ENCODE peak calls at places on chromosomes 7 and 10, in six cellular contexts. One of them, this sample, is unnamed. For H3K36me3, the result is how much of the 10 kb centered on the place peaks cover.

GRCh38 chr10:110269641-110270318 is 34.9 kb downstream of the SMNDC1 start:
- DNase-seq in OCI-LY7: no peak
- DNase-seq in IMR-90: peak
- DNase-seq in stomach: peak
- DNase-seq in body of pancreas: peak
- DNase-seq in left ventricle myocardium inferior: no peak
- DNase-seq in this sample: no peak

GRCh38 chr7:131581241-131582157 is 25.1 kb upstream of the PODXL start:
- DNase-seq in stomach: peak
- DNase-seq in IMR-90: no peak
- DNase-seq in OCI-LY7: no peak
- DNase-seq in left ventricle myocardium inferior: peak
- DNase-seq in body of pancreas: peak
- DNase-seq in this sample: peak

GRCh38 chr7:7969306-7970112 is 913 bp downstream of the GLCCI1 start:
- DNase-seq in stomach: peak
- DNase-seq in IMR-90: peak
- DNase-seq in left ventricle myocardium inferior: peak
- DNase-seq in body of pancreas: peak
- DNase-seq in OCI-LY7: peak
- DNase-seq in this sample: peak

GRCh38 chr7:158375034-158375433 is 212.6 kb downstream of the PTPRN2 start:
- DNase-seq in stomach: no peak
- DNase-seq in IMR-90: no peak
- DNase-seq in left ventricle myocardium inferior: no peak
- DNase-seq in body of pancreas: no peak
- DNase-seq in OCI-LY7: no peak
- DNase-seq in this sample: no peak

GRCh38 chr10:114284346-114285071 is 45.5 kb downstream of the VWA2 start:
- DNase-seq in body of pancreas: peak
- DNase-seq in stomach: no peak
- DNase-seq in left ventricle myocardium inferior: no peak
- DNase-seq in IMR-90: no peak
- DNase-seq in OCI-LY7: no peak
- DNase-seq in this sample: no peak

GRCh38 chr7:42107484-42107883 is 129.5 kb downstream of the GLI3 start:
- DNase-seq in stomach: no peak
- DNase-seq in left ventricle myocardium inferior: no peak
- DNase-seq in IMR-90: no peak
- DNase-seq in OCI-LY7: no peak
- DNase-seq in body of pancreas: no peak
- DNase-seq in this sample: peak

GRCh38 chr7:87146740-87147386 is 5.4 kb upstream of the DMTF1 start:
- DNase-seq in stomach: no peak
- DNase-seq in body of pancreas: peak
- DNase-seq in OCI-LY7: no peak
- DNase-seq in IMR-90: no peak
- DNase-seq in left ventricle myocardium inferior: no peak
- DNase-seq in this sample: no peak

GRCh38 chr10:60964257-60965235 is 20.6 kb upstream of the RHOBTB1 start:
- DNase-seq in stomach: peak
- DNase-seq in OCI-LY7: peak
- DNase-seq in IMR-90: peak
- DNase-seq in left ventricle myocardium inferior: peak
- DNase-seq in body of pancreas: peak
- DNase-seq in this sample: peak

GRCh38 chr7:29987083-29987482 is 2.5 kb downstream of the SCRN1 start:
- DNase-seq in IMR-90: peak
- DNase-seq in left ventricle myocardium inferior: no peak
- DNase-seq in stomach: no peak
- DNase-seq in OCI-LY7: peak
- DNase-seq in body of pancreas: no peak
- DNase-seq in this sample: no peak

GRCh38 chr7:157010588-157011332 is at the start of gene MNX1:
- DNase-seq in OCI-LY7: peak
- DNase-seq in IMR-90: no peak
- DNase-seq in left ventricle myocardium inferior: peak
- DNase-seq in body of pancreas: peak
- DNase-seq in stomach: peak
- DNase-seq in this sample: peak

GRCh38 chr10:81127931-81128330 is 590.2 kb downstream of the SH2D4B start:
- DNase-seq in left ventricle myocardium inferior: no peak
- DNase-seq in body of pancreas: no peak
- DNase-seq in OCI-LY7: no peak
- DNase-seq in stomach: no peak
- DNase-seq in IMR-90: no peak
- DNase-seq in this sample: no peak

GRCh38 chr10:113463777-113464176 is 89.1 kb upstream of the HABP2 start:
- DNase-seq in OCI-LY7: no peak
- DNase-seq in IMR-90: peak
- DNase-seq in stomach: no peak
- DNase-seq in left ventricle myocardium inferior: no peak
- DNase-seq in body of pancreas: peak
- DNase-seq in this sample: no peak

GRCh38 chr10:53458007-53458406 is 685.4 kb upstream of the MBL2 start:
- DNase-seq in body of pancreas: no peak
- DNase-seq in OCI-LY7: no peak
- DNase-seq in stomach: no peak
- DNase-seq in IMR-90: no peak
- DNase-seq in left ventricle myocardium inferior: no peak
- DNase-seq in this sample: no peak

GRCh38 chr7:149884541-149884940 is 10.8 kb downstream of the ATP6V0E2 start:
- DNase-seq in stomach: no peak
- DNase-seq in body of pancreas: no peak
- DNase-seq in OCI-LY7: no peak
- DNase-seq in left ventricle myocardium inferior: peak
- DNase-seq in IMR-90: no peak
- DNase-seq in this sample: no peak

GRCh38 chr7:100639995-100640394 is 1.4 kb downstream of the TFR2 start:
- DNase-seq in stomach: no peak
- DNase-seq in OCI-LY7: no peak
- DNase-seq in body of pancreas: no peak
- DNase-seq in left ventricle myocardium inferior: no peak
- DNase-seq in IMR-90: no peak
- DNase-seq in this sample: no peak

GRCh38 chr10:132710746-132711617 is 75.0 kb downstream of the NKX6-2 start:
- DNase-seq in OCI-LY7: no peak
- DNase-seq in stomach: no peak
- DNase-seq in IMR-90: no peak
- DNase-seq in body of pancreas: no peak
- DNase-seq in left ventricle myocardium inferior: peak
- DNase-seq in this sample: no peak

GRCh38 chr7:20598479-20599419 is 16.7 kb upstream of the ABCB5 start:
- DNase-seq in OCI-LY7: peak
- DNase-seq in left ventricle myocardium inferior: no peak
- DNase-seq in stomach: no peak
- DNase-seq in body of pancreas: no peak
- DNase-seq in IMR-90: peak
- DNase-seq in this sample: no peak

GRCh38 chr10:121949473-121949872 is 21.6 kb upstream of the ATE1 start:
- DNase-seq in OCI-LY7: no peak
- DNase-seq in IMR-90: no peak
- DNase-seq in left ventricle myocardium inferior: no peak
- DNase-seq in stomach: no peak
- DNase-seq in body of pancreas: no peak
- DNase-seq in this sample: no peak

GRCh38 chr7:83077328-83077727 is 85.4 kb downstream of the PCLO start:
- DNase-seq in OCI-LY7: no peak
- DNase-seq in body of pancreas: no peak
- DNase-seq in IMR-90: no peak
- DNase-seq in stomach: no peak
- DNase-seq in left ventricle myocardium inferior: no peak
- DNase-seq in this sample: no peak

GRCh38 chr10:113187066-113187777 is 237.2 kb downstream of the TCF7L2 start:
- DNase-seq in body of pancreas: peak
- DNase-seq in IMR-90: no peak
- DNase-seq in left ventricle myocardium inferior: peak
- DNase-seq in OCI-LY7: no peak
- DNase-seq in stomach: peak
- DNase-seq in this sample: no peak

GRCh38 chr7:105538349-105538748 is 6.3 kb downstream of the RINT1 start:
- DNase-seq in stomach: no peak
- DNase-seq in IMR-90: no peak
- DNase-seq in body of pancreas: no peak
- DNase-seq in OCI-LY7: no peak
- DNase-seq in left ventricle myocardium inferior: no peak
- DNase-seq in this sample: no peak
- H3K36me3 ChIP-seq in stomach: half or more
- H3K36me3 ChIP-seq in IMR-90: under half
- H3K36me3 ChIP-seq in body of pancreas: under half
- H3K36me3 ChIP-seq in OCI-LY7: half or more
- H3K36me3 ChIP-seq in left ventricle myocardium inferior: half or more
- H3K36me3 ChIP-seq in this sample: under half

GRCh38 chr7:151312356-151312755 is 29.3 kb upstream of the NUB1 start:
- DNase-seq in OCI-LY7: no peak
- DNase-seq in IMR-90: no peak
- DNase-seq in left ventricle myocardium inferior: no peak
- DNase-seq in stomach: no peak
- DNase-seq in body of pancreas: no peak
- DNase-seq in this sample: no peak

GRCh38 chr7:151309306-151309705 is 32.3 kb upstream of the NUB1 start:
- DNase-seq in stomach: no peak
- DNase-seq in body of pancreas: no peak
- DNase-seq in left ventricle myocardium inferior: no peak
- DNase-seq in IMR-90: peak
- DNase-seq in OCI-LY7: no peak
- DNase-seq in this sample: no peak

GRCh38 chr7:151310578-151310977 is 31.0 kb upstream of the NUB1 start:
- DNase-seq in OCI-LY7: peak
- DNase-seq in stomach: no peak
- DNase-seq in IMR-90: peak
- DNase-seq in body of pancreas: no peak
- DNase-seq in left ventricle myocardium inferior: no peak
- DNase-seq in this sample: no peak

GRCh38 chr7:151312831-151313809 is 28.5 kb upstream of the NUB1 start:
- DNase-seq in IMR-90: no peak
- DNase-seq in left ventricle myocardium inferior: no peak
- DNase-seq in OCI-LY7: no peak
- DNase-seq in stomach: no peak
- DNase-seq in body of pancreas: no peak
- DNase-seq in this sample: no peak

DNA sequence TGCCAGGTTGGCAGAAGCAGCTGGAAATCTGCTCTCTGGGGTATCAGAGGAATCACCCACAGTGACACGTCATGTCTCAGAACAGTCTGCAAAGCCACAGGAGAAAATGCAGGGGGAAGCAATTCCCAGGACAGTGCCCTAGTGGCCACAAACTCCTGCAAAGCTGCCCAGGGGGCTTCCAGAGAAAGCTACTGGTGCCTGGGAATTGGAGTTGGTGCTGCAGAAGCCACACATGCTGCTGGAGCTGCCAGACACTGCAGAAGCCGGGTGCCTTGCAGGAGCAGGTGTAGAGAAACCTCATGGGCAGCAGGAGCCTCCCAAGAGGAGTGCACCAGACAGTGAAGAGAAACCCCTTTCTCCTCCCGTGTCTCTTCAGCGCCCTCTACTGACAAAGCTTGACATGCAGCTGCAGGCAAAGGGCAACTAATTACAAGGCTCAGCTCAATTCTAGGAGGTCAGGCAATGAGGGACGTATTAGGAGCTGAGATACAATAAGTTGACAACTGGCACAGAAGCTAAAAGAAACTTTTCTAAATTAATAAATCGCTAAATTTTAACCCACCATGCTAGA is 30.2 kb upstream of the NUB1 start:
- DNase-seq in IMR-90: no peak
- DNase-seq in stomach: no peak
- DNase-seq in OCI-LY7: peak
- DNase-seq in left ventricle myocardium inferior: no peak
- DNase-seq in body of pancreas: no peak
- DNase-seq in this sample: no peak
- TF ChIP-seq CTCF in IMR-90: peak
- TF ChIP-seq CTCF in stomach: no peak
- TF ChIP-seq CTCF in OCI-LY7: peak
- TF ChIP-seq CTCF in left ventricle myocardium inferior: no peak
- TF ChIP-seq CTCF in body of pancreas: no peak
- TF ChIP-seq CTCF in this sample: no peak

GRCh38 chr10:111277685-111278084 is 200.9 kb downstream of the ADRA2A start:
- DNase-seq in OCI-LY7: no peak
- DNase-seq in IMR-90: no peak
- DNase-seq in left ventricle myocardium inferior: no peak
- DNase-seq in body of pancreas: no peak
- DNase-seq in stomach: no peak
- DNase-seq in this sample: no peak

GRCh38 chr10:111281516-111281915 is 204.7 kb downstream of the ADRA2A start:
- DNase-seq in OCI-LY7: no peak
- DNase-seq in IMR-90: no peak
- DNase-seq in body of pancreas: peak
- DNase-seq in stomach: no peak
- DNase-seq in left ventricle myocardium inferior: no peak
- DNase-seq in this sample: no peak
- H3K36me3 ChIP-seq in OCI-LY7: under half
- H3K36me3 ChIP-seq in IMR-90: under half
- H3K36me3 ChIP-seq in body of pancreas: under half
- H3K36me3 ChIP-seq in stomach: under half
- H3K36me3 ChIP-seq in left ventricle myocardium inferior: under half
- H3K36me3 ChIP-seq in this sample: under half

DNA sequence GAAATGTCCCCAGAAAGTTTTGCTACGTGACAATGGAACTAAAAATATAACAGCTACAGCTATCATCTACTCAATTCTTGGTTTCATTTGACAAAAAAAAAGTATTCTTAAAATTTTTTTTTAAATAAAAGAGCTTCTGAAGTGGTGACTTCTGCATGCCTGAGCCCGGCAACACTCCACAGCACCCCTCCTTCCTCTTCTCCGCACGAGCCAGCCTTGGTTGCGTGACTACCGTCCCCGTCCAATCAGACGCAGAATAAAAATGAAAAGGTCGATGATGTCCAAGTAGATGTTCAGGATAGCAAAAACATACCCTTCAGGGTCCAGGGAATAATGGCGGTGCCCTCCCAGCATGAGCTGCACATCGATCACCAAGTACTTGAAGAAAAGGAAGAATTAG is 34.5 kb upstream of the GATAD1 start:
- DNase-seq in OCI-LY7: no peak
- DNase-seq in IMR-90: no peak
- DNase-seq in stomach: no peak
- DNase-seq in left ventricle myocardium inferior: no peak
- DNase-seq in body of pancreas: no peak
- DNase-seq in this sample: no peak
- TF ChIP-seq CTCF in OCI-LY7: no peak
- TF ChIP-seq CTCF in IMR-90: no peak
- TF ChIP-seq CTCF in stomach: no peak
- TF ChIP-seq CTCF in left ventricle myocardium inferior: no peak
- TF ChIP-seq CTCF in body of pancreas: no peak
- TF ChIP-seq CTCF in this sample: no peak